ENCODE peak calls at places on chromosomes 12 and 14, in nine cellular contexts. J is PC-9, R is psoas muscle, I is fibroblast of lung, Z is GM20000, B is dorsolateral prefrontal cortex, F is K562, G is BE2C, S is AG04450. O is an unnamed sample.
A peak's percentile ranks its signal among the peaks of the same experiment; 100 is the strongest.

GRCh38 chr14:89093083-89093482 is 268.6 kb downstream of the TTC8 start:
- DNase-seq in J (no peak), R (no peak), I (peak; percentile 42), Z (no peak), B (no peak), F (no peak), G (no peak), S (no peak), O (no peak)

GRCh38 chr12:88952543-88952942 is 372.3 kb upstream of the KITLG start:
- DNase-seq in J (peak; percentile 14), R (no peak), I (peak; percentile 54), Z (no peak), B (no peak), F (no peak), G (peak; percentile 10), S (no peak), O (peak; percentile 8)

GRCh38 chr14:20624495-20625070 is 16.9 kb downstream of the OR6S1 start:
- DNase-seq in J (peak; percentile 34), R (peak; percentile 54), I (peak; percentile 62), Z (peak; percentile 32), B (no peak), F (peak; percentile 28), G (peak; percentile 60), S (no peak), O (peak; percentile 66)

GRCh38 chr14:76715102-76715926 is 46.0 kb upstream of the VASH1 start:
- DNase-seq in J (no peak), R (no peak), I (no peak), Z (no peak), B (no peak), F (peak; percentile 41), G (no peak), S (no peak), O (peak; percentile 14)

GRCh38 chr12:111687255-111687654 is 1.4 kb downstream of the ACAD10 start:
- DNase-seq in J (no peak), R (no peak), I (no peak), Z (peak; percentile 36), B (no peak), F (peak; percentile 48), G (peak; percentile 16), S (no peak), O (no peak)

GRCh38 chr12:49588761-49589516 is 16.5 kb downstream of the FAM186B start:
- DNase-seq in J (no peak), R (no peak), I (no peak), Z (no peak), B (no peak), F (no peak), G (peak; percentile 46), S (no peak), O (no peak)

GRCh38 chr14:94122438-94122837 is 7.0 kb downstream of the IFI27L2 start:
- DNase-seq in J (no peak), R (no peak), I (no peak), Z (no peak), B (peak; percentile 4), F (no peak), G (no peak), S (no peak), O (no peak)

GRCh38 chr12:54591001-54591591 is 2.6 kb upstream of the PPP1R1A start:
- DNase-seq in J (no peak), R (no peak), I (peak; percentile 17), Z (no peak), B (no peak), F (no peak), G (no peak), S (no peak), O (peak; percentile 8)

GRCh38 chr12:62435337-62436163 is 31.1 kb upstream of the MON2 start:
- DNase-seq in J (peak; percentile 21), R (peak; percentile 27), I (peak; percentile 74), Z (peak; percentile 55), B (peak; percentile 73), F (no peak), G (peak; percentile 65), S (peak; percentile 49), O (peak; percentile 62)
- TF ChIP-seq CTCF in J (no peak), R (peak; percentile 25), I (peak; percentile 63), Z (no peak), B (peak; percentile 60), F (peak; percentile 90), G (peak; percentile 72), S (peak; percentile 75), O (peak; percentile 66)

GRCh38 chr14:92793709-92794546 is at the start of gene GOLGA5:
- DNase-seq in J (peak; percentile 98), R (peak; percentile 97), I (peak; percentile 98), Z (peak; percentile 94), B (peak; percentile 98), F (peak; percentile 86), G (peak; percentile 99), S (peak; percentile 96), O (peak; percentile 97)
- TF ChIP-seq CTCF in J (no peak), R (peak; percentile 11), I (no peak), Z (no peak), B (peak; percentile 55), F (no peak), G (no peak), S (no peak), O (no peak)

GRCh38 chr12:15858348-15858747 is 23.8 kb upstream of the STRAP start:
- DNase-seq in J (no peak), R (no peak), I (no peak), Z (no peak), B (no peak), F (no peak), G (peak; percentile 30), S (no peak), O (no peak)
- TF ChIP-seq CTCF in J (no peak), R (no peak), I (no peak), Z (no peak), B (no peak), F (no peak), G (peak; percentile 64), S (no peak), O (no peak)

GRCh38 chr14:64761441-64762043 is 57.3 kb downstream of the PLEKHG3 start:
- DNase-seq in J (no peak), R (peak; percentile 19), I (no peak), Z (no peak), B (no peak), F (no peak), G (no peak), S (no peak), O (no peak)
- TF ChIP-seq CTCF in J (peak; percentile 64), R (no peak), I (no peak), Z (no peak), B (no peak), F (no peak), G (peak; percentile 35), S (peak; percentile 15), O (peak; percentile 16)

GRCh38 chr14:85528080-85528881 is 1.7 kb upstream of the FLRT2 start:
- DNase-seq in J (peak; percentile 18), R (no peak), I (peak; percentile 93), Z (no peak), B (peak; percentile 45), F (no peak), G (no peak), S (no peak), O (peak; percentile 93)
- TF ChIP-seq CTCF in J (no peak), R (peak; percentile 41), I (peak; percentile 79), Z (no peak), B (peak; percentile 48), F (no peak), G (no peak), S (peak; percentile 78), O (peak; percentile 84)

DNA sequence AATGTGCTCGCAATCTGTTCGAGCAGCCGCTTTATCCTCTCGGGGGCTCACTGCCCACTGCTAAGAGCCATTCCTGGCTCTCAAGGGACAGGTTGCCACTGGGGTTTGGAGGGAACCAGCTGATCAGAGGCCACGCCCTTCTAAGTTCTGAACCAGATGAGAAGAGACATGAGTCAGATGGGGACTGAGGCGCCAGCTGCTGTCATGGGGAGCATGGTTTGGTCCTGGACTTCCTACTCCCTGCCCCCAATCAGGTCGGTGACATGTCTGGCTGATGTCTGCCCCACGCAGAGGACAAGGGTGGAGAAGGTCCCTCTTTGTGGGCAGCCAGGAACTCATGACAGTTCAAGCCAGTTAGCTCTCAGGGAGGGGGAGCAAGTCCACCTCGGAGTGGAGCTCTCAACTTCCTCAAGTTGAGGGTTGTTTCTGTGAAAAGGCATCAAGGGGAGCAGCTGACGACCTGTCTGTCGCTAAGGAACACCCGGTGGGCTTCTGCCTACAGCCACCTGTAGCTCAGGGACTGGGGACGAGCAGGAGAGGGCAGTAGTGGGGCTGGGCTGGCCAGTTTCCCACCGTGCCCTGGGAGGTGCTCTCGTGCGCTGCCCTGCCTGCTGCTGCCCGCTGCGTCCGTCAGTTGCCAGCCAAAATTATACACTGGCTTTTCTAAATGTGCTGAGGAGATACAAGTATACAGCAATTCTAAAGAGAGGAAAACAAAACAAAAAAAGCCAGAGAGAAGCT is 20.4 kb downstream of the PSMC1 start:
- DNase-seq in J (no peak), R (no peak), I (no peak), Z (no peak), B (no peak), F (no peak), G (peak; percentile 31), S (no peak), O (no peak)
- TF ChIP-seq CTCF in J (no peak), R (no peak), I (no peak), Z (no peak), B (no peak), F (no peak), G (no peak), S (no peak), O (no peak)

DNA sequence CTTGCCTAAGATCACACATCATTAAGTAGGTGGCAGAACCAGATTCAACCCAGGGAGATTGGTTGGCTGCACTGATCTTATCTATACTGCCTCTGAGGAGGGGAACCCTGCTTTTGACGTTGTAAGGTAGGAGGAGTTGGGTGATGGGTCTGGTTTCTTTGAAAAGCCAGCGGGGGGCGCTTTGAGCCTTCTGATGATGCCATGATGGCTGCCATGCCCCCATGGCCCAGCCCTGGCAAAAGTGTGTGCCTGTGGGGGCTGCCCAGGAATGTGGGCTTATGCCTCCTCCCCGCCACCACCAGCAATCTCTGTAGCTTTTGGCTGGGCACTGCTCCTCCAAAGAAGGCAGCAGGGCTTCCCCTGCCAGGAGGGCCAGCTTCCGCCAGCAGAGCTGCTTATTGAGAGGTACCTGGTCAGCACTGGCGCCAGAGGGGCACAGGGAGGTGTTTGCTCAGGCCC is 224.3 kb downstream of the SLC41A2 start:
- DNase-seq in J (no peak), R (no peak), I (no peak), Z (peak; percentile 38), B (no peak), F (peak; percentile 39), G (no peak), S (no peak), O (no peak)
- TF ChIP-seq CTCF in J (peak; percentile 27), R (no peak), I (no peak), Z (no peak), B (no peak), F (no peak), G (peak; percentile 44), S (no peak), O (no peak)

GRCh38 chr14:36105401-36105800 is 71.1 kb downstream of the PTCSC3 start:
- DNase-seq in J (peak; percentile 7), R (no peak), I (no peak), Z (no peak), B (no peak), F (no peak), G (no peak), S (no peak), O (no peak)
- TF ChIP-seq CTCF in J (no peak), R (no peak), I (no peak), Z (no peak), B (no peak), F (no peak), G (no peak), S (peak; percentile 11), O (peak; percentile 15)